ENCODE peak calls at places on chromosomes 2 and 18, in eight cellular contexts. W is upper lobe of right lung; F is CD8-positive, alpha-beta memory T cell; O is aorta; R is OCI-LY7; S is coronary artery; V is GM23248; J is effector memory CD4-positive, alpha-beta T cell. H is an unnamed sample.

GRCh38 chr2:237026981-237027711 is 58.5 kb upstream of the COPS8 start:
- DNase-seq in J (peak; percentile 14), F (peak; percentile 14), R (peak; percentile 26), S (no peak), O (peak; percentile 88), W (peak; percentile 82), V (peak; percentile 85), H (no peak)

GRCh38 chr2:6866239-6866745 is 585 bp upstream of the CMPK2 start:
- DNase-seq in S (no peak), R (peak; percentile 19), O (no peak), J (no peak), V (peak; percentile 24), F (peak; percentile 5), W (no peak), H (no peak)

GRCh38 chr2:45382744-45383143 is 228.3 kb downstream of the SRBD1 start:
- DNase-seq in W (no peak), J (no peak), O (no peak), S (no peak), F (no peak), V (peak; percentile 10), R (no peak), H (no peak)

GRCh38 chr2:138722316-138722715 is 57.9 kb downstream of the NXPH2 start:
- DNase-seq in V (peak; percentile 4), O (no peak), S (no peak), R (no peak), W (no peak), F (no peak), J (no peak), H (no peak)

GRCh38 chr2:20617892-20618467 is 32.9 kb downstream of the HS1BP3 start:
- DNase-seq in W (peak; percentile 96), R (no peak), V (peak; percentile 99), J (no peak), S (peak; percentile 100), O (peak; percentile 98), F (no peak), H (peak; percentile 89)

GRCh38 chr18:59870623-59871130 is 29.1 kb upstream of the PMAIP1 start:
- DNase-seq in V (peak; percentile 42), S (no peak), F (no peak), J (no peak), W (no peak), R (no peak), O (no peak), H (no peak)

GRCh38 chr2:68366083-68366560 is 1.0 kb downstream of the PLEK start:
- DNase-seq in R (peak; percentile 36), O (no peak), S (no peak), V (no peak), W (no peak), F (peak; percentile 17), J (no peak), H (no peak)

GRCh38 chr2:159201321-159202063 is 85.0 kb downstream of the WDSUB1 start:
- DNase-seq in S (no peak), R (no peak), V (peak; percentile 24), J (peak; percentile 16), W (no peak), O (no peak), F (peak; percentile 12), H (no peak)

GRCh38 chr2:148968776-148969175 is 69.7 kb upstream of the LYPD6B start:
- DNase-seq in R (no peak), J (no peak), O (no peak), W (no peak), S (no peak), V (no peak), F (no peak), H (no peak)

GRCh38 chr2:127401757-127402695 is 14.3 kb upstream of the MAP3K2 start:
- DNase-seq in V (peak; percentile 39), W (no peak), J (no peak), S (no peak), R (no peak), O (no peak), F (no peak), H (no peak)

GRCh38 chr2:227817940-227818568 is 4.4 kb downstream of the CCL20 start:
- DNase-seq in W (peak; percentile 91), O (peak; percentile 98), V (peak; percentile 100), J (peak; percentile 65), S (peak; percentile 98), R (no peak), F (peak; percentile 72), H (peak; percentile 99)

GRCh38 chr18:46035701-46036680 is 36.1 kb downstream of the PSTPIP2 start:
- DNase-seq in R (no peak), V (peak; percentile 89), F (no peak), S (no peak), O (no peak), W (no peak), J (no peak), H (no peak)

GRCh38 chr2:149661844-149662243 is 74.3 kb upstream of the MMADHC start:
- DNase-seq in S (no peak), R (no peak), O (no peak), F (no peak), J (no peak), V (peak; percentile 70), W (no peak), H (no peak)

GRCh38 chr2:70101174-70101573 is 13.9 kb downstream of the PCBP1 start:
- DNase-seq in J (no peak), O (no peak), F (no peak), R (no peak), W (no peak), S (no peak), V (no peak), H (no peak)

GRCh38 chr2:44902178-44902577 is 39.3 kb upstream of the SIX3 start:
- DNase-seq in F (no peak), O (no peak), J (no peak), V (no peak), S (no peak), R (no peak), W (no peak), H (no peak)

GRCh38 chr18:57585421-57585820 is 1.1 kb downstream of the FECH start:
- DNase-seq in R (no peak), V (peak; percentile 25), O (no peak), W (no peak), S (no peak), J (no peak), F (no peak), H (no peak)
- H3K4me3 ChIP-seq in R (peak overlapping the region; percentile 84), V (peak overlapping the region; percentile 80), O (no peak overlapping the region), W (peak overlapping the region; percentile 71), S (peak overlapping the region; percentile 91), J (peak overlapping the region; percentile 81), F (peak overlapping the region; percentile 78), H (peak overlapping the region; percentile 82)

DNA sequence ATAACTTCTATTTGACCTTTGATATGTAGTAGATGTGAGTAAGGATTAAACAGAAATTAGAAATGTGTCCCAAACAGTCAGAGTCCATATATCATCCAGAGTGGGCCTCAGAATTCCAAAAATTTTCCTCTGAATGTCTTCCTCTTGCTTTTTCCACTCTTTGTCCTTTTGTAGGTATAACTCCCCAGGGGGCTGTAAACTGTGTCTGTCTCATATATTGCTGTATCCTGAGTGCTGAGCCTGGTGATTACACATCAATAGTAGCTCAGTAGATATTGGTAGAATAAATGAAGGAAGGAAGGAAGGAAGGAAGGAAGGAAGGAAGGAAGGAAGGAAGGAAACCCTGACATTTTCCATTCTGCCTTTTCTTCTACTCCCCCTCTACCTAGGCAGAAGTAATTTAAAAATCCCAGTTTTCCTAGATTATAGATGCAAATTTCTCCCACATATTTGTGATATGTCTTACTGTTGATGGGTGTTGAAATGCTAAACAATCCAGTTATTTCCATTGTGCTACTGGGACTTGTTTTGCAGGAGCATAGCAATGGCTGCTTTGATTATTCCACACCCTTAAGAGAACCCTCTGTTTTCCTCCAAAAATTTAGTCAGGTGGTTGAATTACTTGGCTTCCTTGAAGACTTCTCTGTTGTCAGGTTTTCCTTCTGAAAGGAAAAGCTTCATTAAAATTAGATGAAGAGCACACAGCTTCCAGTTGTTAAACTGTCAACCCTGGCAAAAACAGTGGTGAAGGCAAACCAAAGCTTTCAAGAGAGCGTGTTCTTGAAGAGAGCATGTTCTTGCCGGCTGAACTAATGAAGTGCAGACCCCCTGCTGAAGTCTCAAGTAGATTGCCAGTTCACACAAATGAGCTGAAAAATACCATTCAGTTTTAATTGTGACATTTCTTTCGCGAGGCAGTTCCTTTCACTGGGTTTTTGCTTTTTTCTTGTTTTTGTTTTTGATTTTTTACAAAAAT is 147.8 kb downstream of the KCNE4 start:
- DNase-seq in S (no peak), F (no peak), R (no peak), O (no peak), W (no peak), J (no peak), V (no peak), H (no peak)
- H3K4me3 ChIP-seq in S (no peak overlapping the region), F (no peak overlapping the region), R (no peak overlapping the region), O (no peak overlapping the region), W (no peak overlapping the region), J (no peak overlapping the region), V (no peak overlapping the region), H (no peak overlapping the region)

DNA sequence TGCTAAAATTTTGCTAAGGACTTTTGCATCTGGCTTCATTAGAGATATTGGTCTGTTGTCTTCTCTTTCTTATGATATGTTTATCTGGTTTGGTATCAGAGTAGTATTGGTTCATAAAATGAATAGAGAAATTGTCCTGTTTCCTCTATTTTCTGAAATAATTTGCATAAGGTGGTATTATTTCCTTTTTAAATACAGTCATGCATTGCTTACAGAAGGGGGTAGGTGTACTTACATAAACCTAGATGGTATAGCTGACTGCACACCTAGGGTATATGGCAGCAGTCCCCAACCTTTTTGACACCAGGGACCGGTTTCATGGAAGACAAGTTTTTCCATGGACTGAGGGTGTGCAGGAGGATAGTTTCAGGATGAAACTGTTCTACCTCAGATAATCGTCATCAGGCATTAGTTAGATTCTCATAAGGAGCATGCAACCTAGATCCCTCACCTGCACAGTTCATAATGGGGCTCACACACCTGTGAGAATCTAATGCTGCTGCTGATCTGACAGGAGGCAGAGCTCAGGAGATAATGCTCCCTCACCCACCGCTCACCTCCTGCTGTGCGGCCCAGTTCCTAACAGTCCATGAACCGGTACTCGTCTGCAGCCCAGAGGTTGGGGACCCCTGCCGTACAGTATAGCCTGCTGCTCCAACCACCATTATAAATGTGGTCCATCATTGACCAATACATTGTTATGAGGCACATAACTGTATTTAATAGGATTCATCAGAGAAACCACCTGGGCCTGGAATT is 189.2 kb downstream of the FAM210A start:
- DNase-seq in S (peak; percentile 50), O (no peak), J (no peak), R (no peak), F (no peak), V (no peak), W (no peak), H (no peak)
- H3K4me3 ChIP-seq in S (no peak overlapping the region), O (no peak overlapping the region), J (no peak overlapping the region), R (no peak overlapping the region), F (no peak overlapping the region), V (no peak overlapping the region), W (no peak overlapping the region), H (no peak overlapping the region)

GRCh38 chr2:173118385-173118784 is 42.7 kb downstream of the MAP3K20 start:
- DNase-seq in J (no peak), W (no peak), O (no peak), V (peak; percentile 34), F (no peak), R (no peak), S (no peak), H (no peak)

GRCh38 chr2:173122936-173123335 is 47.3 kb downstream of the MAP3K20 start:
- DNase-seq in F (no peak), W (no peak), S (no peak), O (no peak), J (no peak), V (peak; percentile 35), R (no peak), H (no peak)

GRCh38 chr2:173119944-173120343 is 44.3 kb downstream of the MAP3K20 start:
- DNase-seq in R (no peak), J (no peak), V (no peak), S (no peak), F (no peak), W (no peak), O (no peak), H (no peak)

GRCh38 chr2:173117678-173118077 is 42.0 kb downstream of the MAP3K20 start:
- DNase-seq in W (no peak), F (no peak), S (no peak), O (no peak), J (no peak), V (no peak), R (no peak), H (no peak)

GRCh38 chr2:173119069-173119807 is 43.6 kb downstream of the MAP3K20 start:
- DNase-seq in O (no peak), R (no peak), S (no peak), V (no peak), W (no peak), F (no peak), J (no peak), H (no peak)
- H3K4me3 ChIP-seq in O (no peak overlapping the region), R (no peak overlapping the region), S (no peak overlapping the region), V (no peak overlapping the region), W (no peak overlapping the region), F (no peak overlapping the region), J (no peak overlapping the region), H (no peak overlapping the region)